ENCODE peak calls at places on chromosome 19, in seven cellular contexts. S is IMR-90, V is mucosa of descending colon, A is hepatocyte, H is A673, T is upper lobe of left lung, L is right atrium auricular region. K is an unnamed sample.

GRCh38 chr19:3653081-3653795 is 26.6 kb upstream of the CACTIN start:
- DNase-seq in T (peak), A (no peak), S (no peak), H (no peak), L (no peak), V (no peak), K (no peak)

GRCh38 chr19:13986348-13986904 is 19.7 kb downstream of the RFX1 start:
- DNase-seq in S (peak), H (peak), L (peak), T (peak), A (peak), V (peak), K (no peak)

GRCh38 chr19:32811151-32811550 is 58.4 kb downstream of the SLC7A9 start:
- DNase-seq in A (no peak), H (no peak), T (no peak), S (no peak), L (no peak), V (no peak), K (no peak)

GRCh38 chr19:39401549-39402416 is 4.9 kb upstream of the ZFP36 start:
- DNase-seq in V (peak), L (peak), H (no peak), S (peak), T (no peak), A (peak), K (no peak)

GRCh38 chr19:871446-872265 is 12.2 kb downstream of the CFD start:
- DNase-seq in L (no peak), S (peak), H (no peak), T (no peak), A (no peak), V (no peak), K (no peak)

GRCh38 chr19:1819976-1820255 is 7.8 kb upstream of the ATP8B3 start:
- DNase-seq in T (peak), A (no peak), L (no peak), H (no peak), V (no peak), S (no peak), K (no peak)

GRCh38 chr19:15331419-15332310 is 674 bp downstream of the BRD4 start:
- DNase-seq in S (no peak), V (peak), H (peak), A (peak), L (no peak), T (peak), K (no peak)

GRCh38 chr19:38919837-38920528 is 8.0 kb upstream of the CCER2 start:
- DNase-seq in S (no peak), H (no peak), L (no peak), V (no peak), A (no peak), T (no peak), K (no peak)

GRCh38 chr19:45613926-45614725 is 12.1 kb upstream of the GPR4 start:
- DNase-seq in V (peak), T (no peak), H (peak), A (peak), S (peak), L (no peak), K (no peak)

GRCh38 chr19:28456264-28456663 is 756.7 kb downstream of the UQCRFS1 start:
- DNase-seq in A (no peak), T (no peak), H (no peak), L (no peak), S (no peak), V (no peak), K (no peak)

GRCh38 chr19:7699422-7700127 is 2.4 kb downstream of the FCER2 start:
- DNase-seq in S (no peak), T (no peak), V (no peak), A (no peak), H (no peak), L (no peak), K (no peak)

GRCh38 chr19:15640294-15640903 is at the start of gene CYP4F3:
- DNase-seq in A (no peak), V (peak), S (no peak), T (peak), L (no peak), H (peak), K (peak)

GRCh38 chr19:19418548-19419260 is 13.2 kb downstream of the GATAD2A start:
- DNase-seq in L (no peak), V (no peak), H (no peak), T (no peak), S (no peak), A (no peak), K (no peak)

GRCh38 chr19:15323496-15324235 is 8.7 kb downstream of the BRD4 start:
- DNase-seq in H (no peak), T (no peak), L (peak), S (peak), V (peak), A (peak), K (no peak)

GRCh38 chr19:42098781-42099180 is 22.8 kb downstream of the ZNF574 start:
- DNase-seq in H (no peak), T (no peak), L (no peak), A (no peak), V (no peak), S (no peak), K (peak)

GRCh38 chr19:2719910-2720776 is 1.0 kb downstream of the DIRAS1 start:
- DNase-seq in T (no peak), L (no peak), H (peak), A (no peak), V (no peak), S (peak), K (no peak)

GRCh38 chr19:30017172-30017571 is 75.1 kb downstream of the URI1 start:
- DNase-seq in L (no peak), T (no peak), H (no peak), V (no peak), S (no peak), A (no peak), K (no peak)

GRCh38 chr19:28934626-28935025 is 278.3 kb downstream of the UQCRFS1 start:
- DNase-seq in A (no peak), H (no peak), L (no peak), T (no peak), V (no peak), S (peak), K (no peak)

GRCh38 chr19:44943801-44944249 is 1.8 kb downstream of the APOC4 start:
- DNase-seq in V (peak), L (peak), T (peak), A (no peak), S (no peak), H (no peak), K (no peak)

GRCh38 chr19:5369962-5370367 is 29.4 kb upstream of the PTPRS start:
- DNase-seq in V (peak), T (no peak), S (no peak), H (peak), A (peak), L (no peak), K (no peak)
- TF ChIP-seq CTCF in V (peak), T (peak), S (peak), H (peak), A (peak), L (peak), K (peak)

DNA sequence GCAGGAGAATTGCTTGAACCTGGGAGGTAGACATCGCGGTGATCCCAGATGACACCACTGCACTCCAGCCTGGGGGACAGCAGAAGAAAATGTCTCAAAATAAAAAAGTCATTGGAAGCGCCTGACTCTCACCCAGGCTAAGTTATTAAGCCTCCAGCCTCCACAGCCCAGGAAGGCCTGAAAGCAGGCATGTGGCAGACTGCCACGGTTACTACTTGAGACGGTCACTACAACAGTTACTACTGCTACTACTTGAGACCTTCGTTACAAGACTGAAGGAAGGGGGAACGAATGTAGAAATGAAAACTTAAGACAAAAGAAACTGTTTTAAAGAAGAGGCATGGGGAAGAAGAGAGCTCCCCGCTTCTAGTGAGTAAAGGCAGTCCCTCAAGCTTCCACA is 9.6 kb downstream of the PRR22 start:
- DNase-seq in L (no peak), S (peak), T (no peak), H (no peak), V (no peak), A (no peak), K (no peak)
- H3K4me3 ChIP-seq in L (no peak), S (no peak), T (no peak), H (no peak), V (no peak), A (no peak), K (no peak)

GRCh38 chr19:40906512-40906911 is 24.5 kb upstream of the CYP2A7 start:
- DNase-seq in V (no peak), H (no peak), T (no peak), S (no peak), L (no peak), A (no peak), K (no peak)

GRCh38 chr19:40907968-40908735 is 26.1 kb upstream of the CYP2A7 start:
- DNase-seq in L (no peak), V (peak), T (peak), H (no peak), A (no peak), S (no peak), K (no peak)

DNA sequence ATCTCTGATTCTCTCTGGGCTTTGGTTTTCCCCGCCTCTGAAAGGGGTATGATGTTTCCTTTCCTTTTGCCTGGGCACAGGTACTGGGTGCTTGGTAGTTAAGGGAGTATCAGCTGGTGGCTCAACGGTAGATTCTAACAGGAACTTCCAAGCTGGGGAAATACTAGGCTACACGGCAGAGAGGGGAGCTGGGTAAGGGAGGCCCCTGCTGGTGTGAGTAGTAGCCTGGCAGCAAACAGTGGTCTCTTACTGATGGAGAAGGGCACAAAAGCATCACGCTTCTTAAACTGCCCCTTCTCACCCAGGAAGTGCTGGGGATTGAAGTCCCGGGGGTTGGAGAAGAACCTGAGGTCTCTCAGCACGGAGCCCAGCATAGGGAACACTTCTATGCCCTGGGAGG is 26.9 kb upstream of the CYP2A7 start:
- DNase-seq in L (no peak), T (no peak), H (no peak), S (no peak), V (peak), A (no peak), K (no peak)
- TF ChIP-seq CTCF in L (no peak), T (peak), H (no peak), S (no peak), V (no peak), A (no peak), K (peak)

DNA sequence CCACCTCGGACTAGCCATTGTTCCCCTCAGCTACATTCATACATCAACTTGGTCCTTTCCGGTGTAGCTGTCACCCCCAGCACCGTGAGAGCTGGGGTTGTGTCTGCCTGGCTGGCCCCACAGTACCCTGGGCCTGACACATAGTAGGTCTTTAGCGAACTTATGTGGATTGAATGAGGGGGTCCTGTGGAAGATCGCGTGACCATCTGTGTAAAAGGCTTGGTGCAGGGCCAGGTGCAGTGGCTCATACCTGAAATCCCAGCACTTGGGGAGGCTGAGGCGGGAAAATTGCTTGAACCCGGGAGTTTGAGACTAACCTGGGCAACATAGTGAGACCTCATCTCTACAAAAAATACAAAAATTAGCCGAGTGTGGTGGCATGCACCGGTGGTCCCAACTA is 2.0 kb downstream of the SMARCA4 start:
- DNase-seq in V (no peak), T (no peak), S (no peak), A (no peak), L (no peak), H (no peak), K (no peak)
- H3K4me3 ChIP-seq in V (no peak), T (peak), S (peak), A (no peak), L (no peak), H (peak), K (peak)